ENCODE peak calls at places on chromosome 16, in eight cellular contexts. Z, O, K, S, A, U, C and G are unnamed samples.
A peak's percentile ranks its signal among the peaks of the same experiment; 100 is the strongest.

GRCh38 chr16:80804451-80805383 is at the start of gene CDYL2:
- DNase-seq in C (no peak), Z (peak; percentile 65), A (no peak), K (peak; percentile 48), U (peak; percentile 11), O (peak; percentile 65), S (no peak), G (peak; percentile 25)

GRCh38 chr16:87569601-87570559 is 32.4 kb upstream of the JPH3 start:
- DNase-seq in C (no peak), S (no peak), A (no peak), K (no peak), O (no peak), U (no peak), Z (no peak), G (no peak)

GRCh38 chr16:4270595-4270994 is 2.2 kb downstream of the TFAP4 start:
- DNase-seq in O (no peak), C (no peak), K (no peak), Z (no peak), S (no peak), U (no peak), A (no peak), G (no peak)

GRCh38 chr16:3129137-3130131 is 5.4 kb upstream of the ZNF213 start:
- DNase-seq in A (peak; percentile 61), K (peak; percentile 63), S (peak; percentile 83), U (peak; percentile 90), Z (peak; percentile 73), O (peak; percentile 78), C (peak; percentile 66), G (peak; percentile 66)

GRCh38 chr16:84687715-84688114 is 12.1 kb upstream of the USP10 start:
- DNase-seq in K (no peak), S (no peak), Z (no peak), A (no peak), O (no peak), U (peak; percentile 18), C (no peak), G (no peak)

GRCh38 chr16:82586130-82586529 is 40.6 kb upstream of the CDH13 start:
- DNase-seq in A (no peak), S (no peak), O (no peak), K (no peak), C (no peak), U (no peak), Z (no peak), G (no peak)

GRCh38 chr16:14140916-14141315 is 69.8 kb downstream of the MRTFB start:
- DNase-seq in K (no peak), C (no peak), S (no peak), Z (no peak), U (no peak), O (no peak), A (no peak), G (no peak)

GRCh38 chr16:35210681-35211433 is 1751.4 kb downstream of the TP53TG3F start:
- DNase-seq in C (no peak), O (no peak), K (no peak), S (no peak), Z (no peak), U (no peak), A (no peak), G (no peak)

GRCh38 chr16:54244061-54244886 is 42.3 kb downstream of the IRX3 start:
- DNase-seq in K (no peak), O (no peak), S (no peak), U (no peak), Z (no peak), A (no peak), C (no peak), G (no peak)
- TF ChIP-seq CTCF in K (no peak), O (no peak), S (no peak), U (no peak), Z (no peak), A (no peak), C (no peak), G (no peak)

GRCh38 chr16:628321-629061 is 2.3 kb upstream of the WFIKKN1 start:
- DNase-seq in S (peak; percentile 57), A (no peak), K (no peak), C (no peak), U (no peak), Z (no peak), O (no peak), G (no peak)
- H3K27ac ChIP-seq in S (no peak overlapping the region), A (no peak overlapping the region), K (no peak overlapping the region), C (peak overlapping the region; percentile 74), U (no peak overlapping the region), Z (no peak overlapping the region), O (peak overlapping the region; percentile 64), G (no peak overlapping the region)

DNA sequence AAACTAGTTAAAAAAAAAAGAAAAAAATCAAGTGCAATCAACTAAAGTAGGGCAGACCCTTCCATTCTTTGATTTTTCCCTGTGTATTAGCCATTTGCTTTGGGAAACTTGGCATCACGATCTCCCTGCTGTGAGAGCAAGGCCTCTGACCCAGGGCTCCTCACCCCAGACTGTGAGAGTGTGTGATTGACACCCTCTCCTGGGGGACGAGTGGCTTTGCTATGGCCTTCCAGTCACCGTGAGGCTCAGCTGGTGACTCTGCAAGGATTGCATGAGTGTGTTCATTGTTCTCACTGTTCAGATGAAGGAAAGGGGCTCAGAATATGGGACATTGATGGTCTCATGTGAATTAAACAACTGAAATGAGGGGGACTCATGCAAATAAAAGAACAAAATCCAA is 69.0 kb upstream of the BCAR1 start:
- DNase-seq in U (no peak), Z (no peak), S (no peak), O (no peak), A (no peak), C (peak; percentile 80), K (no peak), G (no peak)
- TF ChIP-seq CTCF in U (no peak), Z (no peak), S (no peak), O (no peak), A (no peak), C (peak; percentile 63), K (peak; percentile 25), G (no peak)

DNA sequence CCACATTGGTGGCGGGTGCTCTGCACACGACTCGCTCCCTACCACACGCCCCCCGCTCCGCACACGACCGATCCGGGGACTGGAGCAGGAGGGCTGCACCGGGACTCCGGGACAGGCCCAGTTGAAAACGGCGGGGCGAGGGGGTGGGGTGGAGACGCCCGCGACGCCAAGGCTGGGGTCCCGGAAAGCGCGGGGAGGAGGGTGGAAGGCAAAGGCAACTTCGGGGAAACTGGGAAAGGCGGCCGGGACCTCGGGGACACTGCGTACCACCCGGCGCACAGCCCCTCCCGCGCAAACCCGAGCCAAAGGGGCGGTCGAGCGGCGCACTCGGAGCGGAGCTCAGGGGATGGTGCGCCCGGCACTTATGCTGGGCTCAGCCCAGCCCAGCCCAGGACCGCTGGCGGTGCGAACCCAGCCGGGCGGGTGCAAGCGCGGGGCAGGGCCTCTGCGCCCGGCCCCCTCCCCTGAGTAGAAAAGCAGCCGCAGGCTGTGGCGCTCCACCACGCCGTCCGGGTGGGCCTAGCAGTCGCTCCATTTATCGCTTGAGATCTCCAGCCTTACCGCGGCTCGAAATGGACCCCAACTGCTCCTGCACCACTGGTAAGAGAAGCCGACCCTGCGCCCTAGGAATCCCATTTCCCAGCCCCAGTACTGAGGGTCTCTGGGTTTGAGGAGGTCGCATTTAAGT is at the start of gene MT1M:
- DNase-seq in U (no peak), O (peak; percentile 73), S (peak; percentile 85), K (peak; percentile 72), C (no peak), A (no peak), Z (peak; percentile 69), G (no peak)
- H3K27ac ChIP-seq in U (no peak within 1 kb of the TSS), O (peak within 1 kb of the TSS; percentile 78), S (peak within 1 kb of the TSS; percentile 34), K (peak within 1 kb of the TSS; percentile 84), C (peak within 1 kb of the TSS; percentile 76), A (no peak within 1 kb of the TSS), Z (peak within 1 kb of the TSS; percentile 86), G (no peak within 1 kb of the TSS)

GRCh38 chr16:89700100-89700648 is 1.3 kb downstream of the SPATA2L start:
- DNase-seq in C (peak; percentile 100), U (peak; percentile 97), A (peak; percentile 98), Z (peak; percentile 100), O (peak; percentile 100), K (peak; percentile 98), S (peak; percentile 99), G (peak; percentile 94)

GRCh38 chr16:89697616-89698331 is 3.7 kb downstream of the SPATA2L start:
- DNase-seq in U (no peak), C (no peak), Z (no peak), O (peak; percentile 42), K (no peak), S (peak; percentile 48), A (no peak), G (no peak)

GRCh38 chr16:89701425-89702406 is at the start of gene SPATA2L:
- DNase-seq in K (peak; percentile 87), U (peak; percentile 97), A (peak; percentile 86), S (peak; percentile 91), O (peak; percentile 96), C (peak; percentile 70), Z (peak; percentile 98), G (peak; percentile 98)

GRCh38 chr16:89704281-89704680 is 2.8 kb upstream of the SPATA2L start:
- DNase-seq in C (no peak), A (no peak), Z (no peak), U (no peak), O (no peak), K (no peak), S (no peak), G (no peak)

DNA sequence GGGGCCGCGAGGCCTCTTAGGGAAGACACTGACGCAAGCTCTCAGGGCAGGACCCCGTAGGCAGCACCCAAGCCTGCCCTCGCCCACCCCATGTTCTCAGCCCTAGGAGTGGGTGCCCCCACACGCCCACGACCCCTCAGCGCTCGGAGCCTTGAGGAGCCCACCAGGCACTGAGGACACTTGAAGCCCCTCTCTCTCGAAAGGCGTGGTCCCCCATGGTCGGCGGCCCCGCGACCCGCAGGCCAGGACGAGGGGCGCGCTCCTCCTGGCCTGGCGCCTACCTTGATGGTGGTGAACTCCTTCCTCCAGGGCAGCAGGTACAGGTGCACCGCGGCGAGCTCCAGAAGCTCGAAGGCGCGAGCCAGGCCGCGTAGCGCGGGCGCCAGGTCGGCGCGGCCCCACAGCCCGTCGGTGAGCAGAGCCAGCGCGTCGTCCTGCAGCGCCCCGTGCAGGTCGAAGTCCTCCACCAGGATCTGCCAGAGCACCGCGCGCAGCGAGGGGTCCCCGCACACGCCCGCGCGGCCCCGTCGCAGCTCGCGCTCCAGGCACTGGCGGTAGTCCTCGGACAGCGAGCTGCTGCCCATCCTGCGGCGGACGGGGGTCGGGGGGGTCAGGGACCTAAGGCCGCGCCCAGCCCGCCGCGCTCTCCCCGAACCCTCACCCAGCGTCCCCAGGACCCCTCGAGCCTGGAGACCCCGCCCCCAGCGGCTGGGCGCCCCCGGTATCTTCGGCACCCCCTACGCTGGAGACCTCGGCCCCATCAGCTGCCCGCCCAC is 668 bp downstream of the SPATA2L start:
- DNase-seq in S (peak; percentile 61), C (no peak), Z (peak; percentile 76), O (peak; percentile 77), K (no peak), U (peak; percentile 71), A (no peak), G (peak; percentile 38)
- TF ChIP-seq CTCF in S (no peak), C (no peak), Z (no peak), O (peak; percentile 31), K (no peak), U (peak; percentile 41), A (peak; percentile 53), G (no peak)

DNA sequence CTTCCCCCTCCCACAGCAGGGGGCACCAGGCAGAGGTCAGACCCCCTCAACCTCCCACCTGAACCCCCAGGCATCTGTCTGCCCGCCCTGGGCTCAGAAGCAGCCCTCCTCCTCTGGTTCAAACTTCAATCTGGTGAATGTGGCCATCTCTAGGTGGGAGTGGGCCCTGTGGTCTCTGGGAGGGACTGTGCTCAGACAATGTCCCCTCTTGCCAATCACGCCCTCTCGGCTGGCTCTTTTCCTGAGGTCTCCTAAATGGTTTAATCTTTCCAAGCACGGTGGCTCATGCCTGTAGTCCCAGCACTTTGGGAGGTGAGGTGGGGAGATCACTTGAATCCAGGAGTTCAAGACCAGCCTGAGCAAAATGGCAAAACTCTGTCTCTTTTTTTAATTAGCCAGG is 15.2 kb downstream of the LITAF start:
- DNase-seq in Z (no peak), C (no peak), K (no peak), O (no peak), S (peak; percentile 7), U (no peak), A (no peak), G (no peak)
- H3K27ac ChIP-seq in Z (peak overlapping the region; percentile 60), C (peak overlapping the region; percentile 21), K (no peak overlapping the region), O (no peak overlapping the region), S (no peak overlapping the region), U (no peak overlapping the region), A (no peak overlapping the region), G (peak overlapping the region; percentile 64)